ENCODE peak calls at places on chromosome 2, in eight cellular contexts. One of them, this sample, is unnamed.
A peak's percentile ranks its signal among the peaks of the same experiment; 100 is the strongest.

GRCh38 chr2:128364441-128364911 is 45.8 kb upstream of the HS6ST1 start:
- DNase-seq in EL: no peak
- DNase-seq in activated T-cell treated with anti-CD3 and anti-CD28 coated beads, Interleukin-2, amount 50 U/mL, for 72 hours: no peak
- DNase-seq in DMS 273 treated with DMSO at 0.1 percent for 48 hours: no peak
- DNase-seq in cardiac fibroblast: no peak
- DNase-seq in dermis blood vessel endothelial cell: no peak
- DNase-seq in naive thymus-derived CD8-positive, alpha-beta T cell: no peak
- DNase-seq in neuronal stem cell: no peak
- DNase-seq in this sample: no peak

GRCh38 chr2:3971313-3972192 is 268.2 kb downstream of the DCDC2C start:
- DNase-seq in EL: no peak
- DNase-seq in activated T-cell treated with anti-CD3 and anti-CD28 coated beads, Interleukin-2, amount 50 U/mL, for 72 hours: no peak
- DNase-seq in DMS 273 treated with DMSO at 0.1 percent for 48 hours: no peak
- DNase-seq in cardiac fibroblast: no peak
- DNase-seq in dermis blood vessel endothelial cell: no peak
- DNase-seq in naive thymus-derived CD8-positive, alpha-beta T cell: no peak
- DNase-seq in neuronal stem cell: no peak
- DNase-seq in this sample: no peak

GRCh38 chr2:137173514-137173913 is 408.2 kb downstream of the THSD7B start:
- DNase-seq in EL: peak; percentile 60
- DNase-seq in activated T-cell treated with anti-CD3 and anti-CD28 coated beads, Interleukin-2, amount 50 U/mL, for 72 hours: no peak
- DNase-seq in DMS 273 treated with DMSO at 0.1 percent for 48 hours: no peak
- DNase-seq in cardiac fibroblast: peak; percentile 73
- DNase-seq in dermis blood vessel endothelial cell: no peak
- DNase-seq in naive thymus-derived CD8-positive, alpha-beta T cell: no peak
- DNase-seq in neuronal stem cell: no peak
- DNase-seq in this sample: no peak

GRCh38 chr2:19124135-19124534 is 234.3 kb downstream of the OSR1 start:
- DNase-seq in EL: peak; percentile 88
- DNase-seq in activated T-cell treated with anti-CD3 and anti-CD28 coated beads, Interleukin-2, amount 50 U/mL, for 72 hours: no peak
- DNase-seq in DMS 273 treated with DMSO at 0.1 percent for 48 hours: no peak
- DNase-seq in cardiac fibroblast: peak; percentile 95
- DNase-seq in dermis blood vessel endothelial cell: no peak
- DNase-seq in naive thymus-derived CD8-positive, alpha-beta T cell: no peak
- DNase-seq in neuronal stem cell: no peak
- DNase-seq in this sample: no peak

GRCh38 chr2:27021253-27021801 is 11.4 kb upstream of the TMEM214 start:
- DNase-seq in EL: no peak
- DNase-seq in activated T-cell treated with anti-CD3 and anti-CD28 coated beads, Interleukin-2, amount 50 U/mL, for 72 hours: no peak
- DNase-seq in DMS 273 treated with DMSO at 0.1 percent for 48 hours: no peak
- DNase-seq in cardiac fibroblast: no peak
- DNase-seq in dermis blood vessel endothelial cell: no peak
- DNase-seq in naive thymus-derived CD8-positive, alpha-beta T cell: no peak
- DNase-seq in neuronal stem cell: no peak
- DNase-seq in this sample: no peak

GRCh38 chr2:1635826-1636225 is 108.5 kb downstream of the PXDN start:
- DNase-seq in EL: no peak
- DNase-seq in activated T-cell treated with anti-CD3 and anti-CD28 coated beads, Interleukin-2, amount 50 U/mL, for 72 hours: no peak
- DNase-seq in DMS 273 treated with DMSO at 0.1 percent for 48 hours: no peak
- DNase-seq in cardiac fibroblast: no peak
- DNase-seq in dermis blood vessel endothelial cell: no peak
- DNase-seq in naive thymus-derived CD8-positive, alpha-beta T cell: no peak
- DNase-seq in neuronal stem cell: no peak
- DNase-seq in this sample: no peak

GRCh38 chr2:28470759-28471158 is 25.1 kb upstream of the PLB1 start:
- DNase-seq in EL: no peak
- DNase-seq in activated T-cell treated with anti-CD3 and anti-CD28 coated beads, Interleukin-2, amount 50 U/mL, for 72 hours: no peak
- DNase-seq in DMS 273 treated with DMSO at 0.1 percent for 48 hours: no peak
- DNase-seq in cardiac fibroblast: no peak
- DNase-seq in dermis blood vessel endothelial cell: no peak
- DNase-seq in naive thymus-derived CD8-positive, alpha-beta T cell: no peak
- DNase-seq in neuronal stem cell: no peak
- DNase-seq in this sample: no peak

GRCh38 chr2:170707821-170708795 is 7.0 kb upstream of the SP5 start:
- DNase-seq in EL: no peak
- DNase-seq in activated T-cell treated with anti-CD3 and anti-CD28 coated beads, Interleukin-2, amount 50 U/mL, for 72 hours: no peak
- DNase-seq in DMS 273 treated with DMSO at 0.1 percent for 48 hours: no peak
- DNase-seq in cardiac fibroblast: no peak
- DNase-seq in dermis blood vessel endothelial cell: no peak
- DNase-seq in naive thymus-derived CD8-positive, alpha-beta T cell: no peak
- DNase-seq in neuronal stem cell: no peak
- DNase-seq in this sample: no peak

GRCh38 chr2:112821682-112822081 is 14.9 kb downstream of the IL1B start:
- DNase-seq in EL: no peak
- DNase-seq in activated T-cell treated with anti-CD3 and anti-CD28 coated beads, Interleukin-2, amount 50 U/mL, for 72 hours: peak; percentile 38
- DNase-seq in DMS 273 treated with DMSO at 0.1 percent for 48 hours: no peak
- DNase-seq in cardiac fibroblast: no peak
- DNase-seq in dermis blood vessel endothelial cell: no peak
- DNase-seq in naive thymus-derived CD8-positive, alpha-beta T cell: no peak
- DNase-seq in neuronal stem cell: no peak
- DNase-seq in this sample: no peak

GRCh38 chr2:12412898-12413305 is 303.8 kb upstream of the TRIB2 start:
- DNase-seq in EL: peak; percentile 11
- DNase-seq in activated T-cell treated with anti-CD3 and anti-CD28 coated beads, Interleukin-2, amount 50 U/mL, for 72 hours: peak; percentile 29
- DNase-seq in DMS 273 treated with DMSO at 0.1 percent for 48 hours: no peak
- DNase-seq in cardiac fibroblast: peak; percentile 40
- DNase-seq in dermis blood vessel endothelial cell: peak; percentile 26
- DNase-seq in naive thymus-derived CD8-positive, alpha-beta T cell: peak; percentile 4
- DNase-seq in neuronal stem cell: no peak
- DNase-seq in this sample: no peak

GRCh38 chr2:47801118-47801517 is 18.2 kb downstream of the MSH6 start:
- DNase-seq in EL: no peak
- DNase-seq in activated T-cell treated with anti-CD3 and anti-CD28 coated beads, Interleukin-2, amount 50 U/mL, for 72 hours: no peak
- DNase-seq in DMS 273 treated with DMSO at 0.1 percent for 48 hours: no peak
- DNase-seq in cardiac fibroblast: no peak
- DNase-seq in dermis blood vessel endothelial cell: no peak
- DNase-seq in naive thymus-derived CD8-positive, alpha-beta T cell: no peak
- DNase-seq in neuronal stem cell: no peak
- DNase-seq in this sample: no peak

GRCh38 chr2:152175012-152175367 is 573 bp downstream of the STAM2 start:
- DNase-seq in EL: no peak
- DNase-seq in activated T-cell treated with anti-CD3 and anti-CD28 coated beads, Interleukin-2, amount 50 U/mL, for 72 hours: no peak
- DNase-seq in DMS 273 treated with DMSO at 0.1 percent for 48 hours: peak; percentile 77
- DNase-seq in cardiac fibroblast: no peak
- DNase-seq in dermis blood vessel endothelial cell: no peak
- DNase-seq in naive thymus-derived CD8-positive, alpha-beta T cell: no peak
- DNase-seq in neuronal stem cell: no peak
- DNase-seq in this sample: no peak

GRCh38 chr2:55936351-55936750 is 12.8 kb upstream of the EFEMP1 start:
- DNase-seq in EL: no peak
- DNase-seq in activated T-cell treated with anti-CD3 and anti-CD28 coated beads, Interleukin-2, amount 50 U/mL, for 72 hours: no peak
- DNase-seq in DMS 273 treated with DMSO at 0.1 percent for 48 hours: no peak
- DNase-seq in cardiac fibroblast: no peak
- DNase-seq in dermis blood vessel endothelial cell: no peak
- DNase-seq in naive thymus-derived CD8-positive, alpha-beta T cell: no peak
- DNase-seq in neuronal stem cell: no peak
- DNase-seq in this sample: no peak

GRCh38 chr2:239292531-239292930 is 108.3 kb downstream of the HDAC4 start:
- DNase-seq in EL: no peak
- DNase-seq in activated T-cell treated with anti-CD3 and anti-CD28 coated beads, Interleukin-2, amount 50 U/mL, for 72 hours: no peak
- DNase-seq in DMS 273 treated with DMSO at 0.1 percent for 48 hours: no peak
- DNase-seq in cardiac fibroblast: no peak
- DNase-seq in dermis blood vessel endothelial cell: no peak
- DNase-seq in naive thymus-derived CD8-positive, alpha-beta T cell: no peak
- DNase-seq in neuronal stem cell: no peak
- DNase-seq in this sample: no peak

GRCh38 chr2:127106998-127107621 is at the start of gene BIN1:
- DNase-seq in EL: peak; percentile 89
- DNase-seq in activated T-cell treated with anti-CD3 and anti-CD28 coated beads, Interleukin-2, amount 50 U/mL, for 72 hours: peak; percentile 84
- DNase-seq in DMS 273 treated with DMSO at 0.1 percent for 48 hours: no peak
- DNase-seq in cardiac fibroblast: peak; percentile 84
- DNase-seq in dermis blood vessel endothelial cell: peak; percentile 88
- DNase-seq in naive thymus-derived CD8-positive, alpha-beta T cell: peak; percentile 63
- DNase-seq in neuronal stem cell: peak; percentile 94
- DNase-seq in this sample: peak; percentile 56

GRCh38 chr2:228318218-228318617 is 136.7 kb upstream of the SPHKAP start:
- DNase-seq in EL: peak; percentile 59
- DNase-seq in activated T-cell treated with anti-CD3 and anti-CD28 coated beads, Interleukin-2, amount 50 U/mL, for 72 hours: no peak
- DNase-seq in DMS 273 treated with DMSO at 0.1 percent for 48 hours: peak; percentile 34
- DNase-seq in cardiac fibroblast: peak; percentile 55
- DNase-seq in dermis blood vessel endothelial cell: no peak
- DNase-seq in naive thymus-derived CD8-positive, alpha-beta T cell: no peak
- DNase-seq in neuronal stem cell: peak; percentile 14
- DNase-seq in this sample: no peak

GRCh38 chr2:219049282-219049681 is 8.0 kb upstream of the CFAP65 start:
- DNase-seq in EL: no peak
- DNase-seq in activated T-cell treated with anti-CD3 and anti-CD28 coated beads, Interleukin-2, amount 50 U/mL, for 72 hours: no peak
- DNase-seq in DMS 273 treated with DMSO at 0.1 percent for 48 hours: no peak
- DNase-seq in cardiac fibroblast: no peak
- DNase-seq in dermis blood vessel endothelial cell: no peak
- DNase-seq in naive thymus-derived CD8-positive, alpha-beta T cell: no peak
- DNase-seq in neuronal stem cell: no peak
- DNase-seq in this sample: no peak

GRCh38 chr2:225993430-225993829 is 593.9 kb downstream of the NYAP2 start:
- DNase-seq in EL: peak; percentile 56
- DNase-seq in activated T-cell treated with anti-CD3 and anti-CD28 coated beads, Interleukin-2, amount 50 U/mL, for 72 hours: no peak
- DNase-seq in DMS 273 treated with DMSO at 0.1 percent for 48 hours: no peak
- DNase-seq in cardiac fibroblast: peak; percentile 87
- DNase-seq in dermis blood vessel endothelial cell: no peak
- DNase-seq in naive thymus-derived CD8-positive, alpha-beta T cell: no peak
- DNase-seq in neuronal stem cell: no peak
- DNase-seq in this sample: no peak

GRCh38 chr2:240934701-240935100 is 28.6 kb downstream of the CROCC2 start:
- DNase-seq in EL: no peak
- DNase-seq in activated T-cell treated with anti-CD3 and anti-CD28 coated beads, Interleukin-2, amount 50 U/mL, for 72 hours: no peak
- DNase-seq in DMS 273 treated with DMSO at 0.1 percent for 48 hours: no peak
- DNase-seq in cardiac fibroblast: no peak
- DNase-seq in dermis blood vessel endothelial cell: no peak
- DNase-seq in naive thymus-derived CD8-positive, alpha-beta T cell: no peak
- DNase-seq in neuronal stem cell: no peak
- DNase-seq in this sample: no peak

GRCh38 chr2:108182489-108182888 is 57.3 kb upstream of the SULT1C3 start:
- DNase-seq in EL: peak; percentile 28
- DNase-seq in activated T-cell treated with anti-CD3 and anti-CD28 coated beads, Interleukin-2, amount 50 U/mL, for 72 hours: no peak
- DNase-seq in DMS 273 treated with DMSO at 0.1 percent for 48 hours: no peak
- DNase-seq in cardiac fibroblast: peak; percentile 52
- DNase-seq in dermis blood vessel endothelial cell: no peak
- DNase-seq in naive thymus-derived CD8-positive, alpha-beta T cell: no peak
- DNase-seq in neuronal stem cell: no peak
- DNase-seq in this sample: no peak

GRCh38 chr2:99926986-99927385 is 215.4 kb downstream of the AFF3 start:
- DNase-seq in EL: peak; percentile 67
- DNase-seq in activated T-cell treated with anti-CD3 and anti-CD28 coated beads, Interleukin-2, amount 50 U/mL, for 72 hours: no peak
- DNase-seq in DMS 273 treated with DMSO at 0.1 percent for 48 hours: no peak
- DNase-seq in cardiac fibroblast: peak; percentile 23
- DNase-seq in dermis blood vessel endothelial cell: no peak
- DNase-seq in naive thymus-derived CD8-positive, alpha-beta T cell: no peak
- DNase-seq in neuronal stem cell: no peak
- DNase-seq in this sample: no peak

GRCh38 chr2:127627740-127628571 is 18.0 kb upstream of the GPR17 start:
- DNase-seq in EL: no peak
- DNase-seq in activated T-cell treated with anti-CD3 and anti-CD28 coated beads, Interleukin-2, amount 50 U/mL, for 72 hours: no peak
- DNase-seq in DMS 273 treated with DMSO at 0.1 percent for 48 hours: no peak
- DNase-seq in cardiac fibroblast: no peak
- DNase-seq in dermis blood vessel endothelial cell: no peak
- DNase-seq in naive thymus-derived CD8-positive, alpha-beta T cell: no peak
- DNase-seq in neuronal stem cell: no peak
- DNase-seq in this sample: no peak

GRCh38 chr2:85907671-85908157 is 18.9 kb upstream of the ST3GAL5 start:
- DNase-seq in EL: peak; percentile 52
- DNase-seq in activated T-cell treated with anti-CD3 and anti-CD28 coated beads, Interleukin-2, amount 50 U/mL, for 72 hours: no peak
- DNase-seq in DMS 273 treated with DMSO at 0.1 percent for 48 hours: no peak
- DNase-seq in cardiac fibroblast: peak; percentile 46
- DNase-seq in dermis blood vessel endothelial cell: peak; percentile 61
- DNase-seq in naive thymus-derived CD8-positive, alpha-beta T cell: no peak
- DNase-seq in neuronal stem cell: no peak
- DNase-seq in this sample: no peak

GRCh38 chr2:28348149-28348567 is 44.5 kb upstream of the FOSL2 start:
- DNase-seq in EL: no peak
- DNase-seq in activated T-cell treated with anti-CD3 and anti-CD28 coated beads, Interleukin-2, amount 50 U/mL, for 72 hours: peak; percentile 78
- DNase-seq in DMS 273 treated with DMSO at 0.1 percent for 48 hours: no peak
- DNase-seq in cardiac fibroblast: no peak
- DNase-seq in dermis blood vessel endothelial cell: peak; percentile 29
- DNase-seq in naive thymus-derived CD8-positive, alpha-beta T cell: peak; percentile 57
- DNase-seq in neuronal stem cell: no peak
- DNase-seq in this sample: peak; percentile 52

GRCh38 chr2:127659408-127660290 is 13.7 kb downstream of the GPR17 start:
- DNase-seq in EL: no peak
- DNase-seq in activated T-cell treated with anti-CD3 and anti-CD28 coated beads, Interleukin-2, amount 50 U/mL, for 72 hours: no peak
- DNase-seq in DMS 273 treated with DMSO at 0.1 percent for 48 hours: no peak
- DNase-seq in cardiac fibroblast: no peak
- DNase-seq in dermis blood vessel endothelial cell: peak; percentile 91
- DNase-seq in naive thymus-derived CD8-positive, alpha-beta T cell: no peak
- DNase-seq in neuronal stem cell: no peak
- DNase-seq in this sample: no peak

GRCh38 chr2:121888189-121888557 is 132.7 kb downstream of the TSN start:
- DNase-seq in EL: no peak
- DNase-seq in activated T-cell treated with anti-CD3 and anti-CD28 coated beads, Interleukin-2, amount 50 U/mL, for 72 hours: peak; percentile 12
- DNase-seq in DMS 273 treated with DMSO at 0.1 percent for 48 hours: no peak
- DNase-seq in cardiac fibroblast: no peak
- DNase-seq in dermis blood vessel endothelial cell: peak; percentile 23
- DNase-seq in naive thymus-derived CD8-positive, alpha-beta T cell: no peak
- DNase-seq in neuronal stem cell: no peak
- DNase-seq in this sample: no peak